ENCODE peak calls at places on chromosomes 4 and X, in four cellular contexts. One of them, this sample, is unnamed.

GRCh38 chrX:136250191-136251041 is 784 bp downstream of the MAP7D3 start:
- DNase-seq in T-cell: no peak
- DNase-seq in neural crest cell: no peak
- DNase-seq in DMS 273 treated with DMSO at 0.1 percent for 48 hours: no peak
- DNase-seq in this sample: peak

GRCh38 chrX:32137525-32137924 is 1065.7 kb upstream of the FTHL17 start:
- DNase-seq in T-cell: no peak
- DNase-seq in neural crest cell: peak
- DNase-seq in DMS 273 treated with DMSO at 0.1 percent for 48 hours: no peak
- DNase-seq in this sample: no peak

GRCh38 chr4:166675411-166675810 is 558.9 kb downstream of the SPOCK3 start:
- DNase-seq in T-cell: no peak
- DNase-seq in neural crest cell: no peak
- DNase-seq in DMS 273 treated with DMSO at 0.1 percent for 48 hours: no peak
- DNase-seq in this sample: no peak

GRCh38 chr4:78811034-78811433 is 34.9 kb downstream of the BMP2K start:
- DNase-seq in T-cell: no peak
- DNase-seq in neural crest cell: no peak
- DNase-seq in DMS 273 treated with DMSO at 0.1 percent for 48 hours: no peak
- DNase-seq in this sample: no peak

GRCh38 chrX:134741801-134742200 is 83.5 kb upstream of the PLAC1 start:
- DNase-seq in T-cell: no peak
- DNase-seq in neural crest cell: no peak
- DNase-seq in DMS 273 treated with DMSO at 0.1 percent for 48 hours: no peak
- DNase-seq in this sample: no peak

GRCh38 chr4:152805071-152805650 is 25.4 kb downstream of the ARFIP1 start:
- DNase-seq in T-cell: no peak
- DNase-seq in neural crest cell: no peak
- DNase-seq in DMS 273 treated with DMSO at 0.1 percent for 48 hours: no peak
- DNase-seq in this sample: no peak

GRCh38 chr4:7828926-7829325 is 110.7 kb downstream of the AFAP1 start:
- DNase-seq in T-cell: no peak
- DNase-seq in neural crest cell: no peak
- DNase-seq in DMS 273 treated with DMSO at 0.1 percent for 48 hours: no peak
- DNase-seq in this sample: no peak

GRCh38 chr4:69025191-69025998 is 70.9 kb upstream of the UGT2B7 start:
- DNase-seq in T-cell: no peak
- DNase-seq in neural crest cell: peak
- DNase-seq in DMS 273 treated with DMSO at 0.1 percent for 48 hours: no peak
- DNase-seq in this sample: no peak

GRCh38 chr4:141077611-141078225 is 55.6 kb downstream of the RNF150 start:
- DNase-seq in T-cell: no peak
- DNase-seq in neural crest cell: no peak
- DNase-seq in DMS 273 treated with DMSO at 0.1 percent for 48 hours: no peak
- DNase-seq in this sample: no peak

GRCh38 chr4:114598191-114599121 is at the start of gene UGT8:
- DNase-seq in T-cell: no peak
- DNase-seq in neural crest cell: peak
- DNase-seq in DMS 273 treated with DMSO at 0.1 percent for 48 hours: peak
- DNase-seq in this sample: no peak

GRCh38 chrX:6852121-6852520 is 295.4 kb upstream of the STS start:
- DNase-seq in T-cell: no peak
- DNase-seq in neural crest cell: no peak
- DNase-seq in DMS 273 treated with DMSO at 0.1 percent for 48 hours: no peak
- DNase-seq in this sample: no peak

GRCh38 chrX:21691512-21692018 is 33.4 kb upstream of the KLHL34 start:
- DNase-seq in T-cell: no peak
- DNase-seq in neural crest cell: no peak
- DNase-seq in DMS 273 treated with DMSO at 0.1 percent for 48 hours: no peak
- DNase-seq in this sample: no peak

GRCh38 chrX:24380273-24381036 is 20.0 kb downstream of the SUPT20HL1 start:
- DNase-seq in T-cell: no peak
- DNase-seq in neural crest cell: no peak
- DNase-seq in DMS 273 treated with DMSO at 0.1 percent for 48 hours: no peak
- DNase-seq in this sample: no peak

GRCh38 chr4:90840828-90841227 is 713.6 kb downstream of the CCSER1 start:
- DNase-seq in T-cell: no peak
- DNase-seq in neural crest cell: no peak
- DNase-seq in DMS 273 treated with DMSO at 0.1 percent for 48 hours: no peak
- DNase-seq in this sample: no peak

GRCh38 chr4:119103263-119103662 is 32.4 kb upstream of the MYOZ2 start:
- DNase-seq in T-cell: no peak
- DNase-seq in neural crest cell: no peak
- DNase-seq in DMS 273 treated with DMSO at 0.1 percent for 48 hours: peak
- DNase-seq in this sample: no peak

GRCh38 chrX:130173190-130173895 is 1.6 kb downstream of the RAB33A start:
- DNase-seq in T-cell: no peak
- DNase-seq in neural crest cell: no peak
- DNase-seq in DMS 273 treated with DMSO at 0.1 percent for 48 hours: no peak
- DNase-seq in this sample: peak

GRCh38 chr4:83340692-83341343 is 6.2 kb upstream of the HPSE start:
- DNase-seq in T-cell: peak
- DNase-seq in neural crest cell: no peak
- DNase-seq in DMS 273 treated with DMSO at 0.1 percent for 48 hours: no peak
- DNase-seq in this sample: no peak

GRCh38 chrX:11670316-11670715 is 4.6 kb upstream of the ARHGAP6 start:
- DNase-seq in T-cell: no peak
- DNase-seq in neural crest cell: no peak
- DNase-seq in DMS 273 treated with DMSO at 0.1 percent for 48 hours: no peak
- DNase-seq in this sample: no peak

GRCh38 chr4:186845137-186845842 is 121.6 kb upstream of the FAT1 start:
- DNase-seq in T-cell: no peak
- DNase-seq in neural crest cell: no peak
- DNase-seq in DMS 273 treated with DMSO at 0.1 percent for 48 hours: no peak
- DNase-seq in this sample: no peak

GRCh38 chrX:107766470-107767140 is 9.0 kb downstream of the TSC22D3 start:
- DNase-seq in T-cell: no peak
- DNase-seq in neural crest cell: no peak
- DNase-seq in DMS 273 treated with DMSO at 0.1 percent for 48 hours: no peak
- DNase-seq in this sample: no peak

GRCh38 chr4:6179362-6179761 is 21.0 kb downstream of the JAKMIP1 start:
- DNase-seq in T-cell: no peak
- DNase-seq in neural crest cell: no peak
- DNase-seq in DMS 273 treated with DMSO at 0.1 percent for 48 hours: no peak
- DNase-seq in this sample: peak

GRCh38 chrX:151225843-151226242 is 49.5 kb downstream of the GPR50 start:
- DNase-seq in T-cell: no peak
- DNase-seq in neural crest cell: no peak
- DNase-seq in DMS 273 treated with DMSO at 0.1 percent for 48 hours: no peak
- DNase-seq in this sample: no peak

GRCh38 chrX:20362268-20363002 is 95.7 kb upstream of the RPS6KA3 start:
- DNase-seq in T-cell: no peak
- DNase-seq in neural crest cell: no peak
- DNase-seq in DMS 273 treated with DMSO at 0.1 percent for 48 hours: no peak
- DNase-seq in this sample: no peak

GRCh38 chrX:1903380-1903935 is 288.6 kb downstream of the ASMT start:
- DNase-seq in T-cell: no peak
- DNase-seq in neural crest cell: no peak
- DNase-seq in DMS 273 treated with DMSO at 0.1 percent for 48 hours: no peak
- DNase-seq in this sample: no peak

GRCh38 chr4:2712261-2712842 is 43.8 kb downstream of the TNIP2 start:
- DNase-seq in T-cell: no peak
- DNase-seq in neural crest cell: no peak
- DNase-seq in DMS 273 treated with DMSO at 0.1 percent for 48 hours: no peak
- DNase-seq in this sample: peak

This sample was measured in CD4-positive, CD25-positive, alpha-beta regulatory T cell.